ENCODE peak calls at places on chromosomes 4 and X, in nine cellular contexts. One of them, this sample, is unnamed.

GRCh38 chr4:44146516-44146915 is 302.1 kb downstream of the KCTD8 start:
- ATAC-seq in CD8-positive, alpha-beta T cell: no peak
- ATAC-seq in right cardiac atrium: no peak
- ATAC-seq in heart left ventricle: no peak
- ATAC-seq in PC-3: no peak
- ATAC-seq in upper lobe of left lung: no peak
- ATAC-seq in K562: no peak
- ATAC-seq in aorta: no peak
- ATAC-seq in HepG2: no peak
- ATAC-seq in this sample: no peak

GRCh38 chr4:53702334-53703266 is 111.3 kb upstream of the LNX1 start:
- ATAC-seq in CD8-positive, alpha-beta T cell: no peak
- ATAC-seq in right cardiac atrium: peak; percentile 97
- ATAC-seq in heart left ventricle: peak; percentile 96
- ATAC-seq in PC-3: peak; percentile 88
- ATAC-seq in upper lobe of left lung: peak; percentile 96
- ATAC-seq in K562: peak; percentile 53
- ATAC-seq in aorta: peak; percentile 92
- ATAC-seq in HepG2: peak; percentile 90
- ATAC-seq in this sample: peak; percentile 88

GRCh38 chr4:77710125-77710524 is 104.5 kb downstream of the CXCL13 start:
- ATAC-seq in CD8-positive, alpha-beta T cell: no peak
- ATAC-seq in right cardiac atrium: no peak
- ATAC-seq in heart left ventricle: no peak
- ATAC-seq in PC-3: no peak
- ATAC-seq in upper lobe of left lung: no peak
- ATAC-seq in K562: no peak
- ATAC-seq in aorta: no peak
- ATAC-seq in HepG2: peak; percentile 89
- ATAC-seq in this sample: no peak

GRCh38 chrX:116881961-116882360 is 419.2 kb upstream of the CT83 start:
- ATAC-seq in CD8-positive, alpha-beta T cell: no peak
- ATAC-seq in right cardiac atrium: no peak
- ATAC-seq in heart left ventricle: no peak
- ATAC-seq in PC-3: no peak
- ATAC-seq in upper lobe of left lung: no peak
- ATAC-seq in K562: no peak
- ATAC-seq in aorta: no peak
- ATAC-seq in HepG2: no peak
- ATAC-seq in this sample: no peak

GRCh38 chr4:57303012-57303751 is 193.0 kb upstream of the IGFBP7 start:
- ATAC-seq in CD8-positive, alpha-beta T cell: no peak
- ATAC-seq in right cardiac atrium: no peak
- ATAC-seq in heart left ventricle: peak; percentile 67
- ATAC-seq in PC-3: no peak
- ATAC-seq in upper lobe of left lung: no peak
- ATAC-seq in K562: no peak
- ATAC-seq in aorta: no peak
- ATAC-seq in HepG2: peak; percentile 54
- ATAC-seq in this sample: no peak

GRCh38 chr4:62023633-62024032 is 823.5 kb downstream of the ADGRL3 start:
- ATAC-seq in CD8-positive, alpha-beta T cell: no peak
- ATAC-seq in right cardiac atrium: no peak
- ATAC-seq in heart left ventricle: no peak
- ATAC-seq in PC-3: peak; percentile 97
- ATAC-seq in upper lobe of left lung: no peak
- ATAC-seq in K562: no peak
- ATAC-seq in aorta: no peak
- ATAC-seq in HepG2: no peak
- ATAC-seq in this sample: no peak

GRCh38 chr4:73193659-73194058 is 64.9 kb downstream of the ANKRD17 start:
- ATAC-seq in CD8-positive, alpha-beta T cell: no peak
- ATAC-seq in right cardiac atrium: no peak
- ATAC-seq in heart left ventricle: no peak
- ATAC-seq in PC-3: no peak
- ATAC-seq in upper lobe of left lung: no peak
- ATAC-seq in K562: peak; percentile 60
- ATAC-seq in aorta: no peak
- ATAC-seq in HepG2: no peak
- ATAC-seq in this sample: no peak

GRCh38 chr4:185263419-185263818 is 54.0 kb downstream of the SNX25 start:
- ATAC-seq in CD8-positive, alpha-beta T cell: no peak
- ATAC-seq in right cardiac atrium: no peak
- ATAC-seq in heart left ventricle: no peak
- ATAC-seq in PC-3: no peak
- ATAC-seq in upper lobe of left lung: no peak
- ATAC-seq in K562: no peak
- ATAC-seq in aorta: no peak
- ATAC-seq in HepG2: no peak
- ATAC-seq in this sample: no peak

GRCh38 chrX:118523920-118524319 is 28.3 kb downstream of the DOCK11 start:
- ATAC-seq in CD8-positive, alpha-beta T cell: peak; percentile 77
- ATAC-seq in right cardiac atrium: no peak
- ATAC-seq in heart left ventricle: no peak
- ATAC-seq in PC-3: no peak
- ATAC-seq in upper lobe of left lung: no peak
- ATAC-seq in K562: peak; percentile 57
- ATAC-seq in aorta: no peak
- ATAC-seq in HepG2: no peak
- ATAC-seq in this sample: no peak

GRCh38 chr4:127212269-127212580 is 420.5 kb upstream of the INTU start:
- ATAC-seq in CD8-positive, alpha-beta T cell: no peak
- ATAC-seq in right cardiac atrium: no peak
- ATAC-seq in heart left ventricle: peak; percentile 20
- ATAC-seq in PC-3: no peak
- ATAC-seq in upper lobe of left lung: peak; percentile 16
- ATAC-seq in K562: no peak
- ATAC-seq in aorta: peak; percentile 44
- ATAC-seq in HepG2: no peak
- ATAC-seq in this sample: no peak

GRCh38 chr4:150668824-150669223 is 86.9 kb downstream of the MAB21L2 start:
- ATAC-seq in CD8-positive, alpha-beta T cell: no peak
- ATAC-seq in right cardiac atrium: no peak
- ATAC-seq in heart left ventricle: no peak
- ATAC-seq in PC-3: no peak
- ATAC-seq in upper lobe of left lung: no peak
- ATAC-seq in K562: peak; percentile 74
- ATAC-seq in aorta: no peak
- ATAC-seq in HepG2: peak; percentile 57
- ATAC-seq in this sample: no peak

GRCh38 chr4:88439161-88439760 is 17.7 kb upstream of the HERC5 start:
- ATAC-seq in CD8-positive, alpha-beta T cell: no peak
- ATAC-seq in right cardiac atrium: no peak
- ATAC-seq in heart left ventricle: no peak
- ATAC-seq in PC-3: no peak
- ATAC-seq in upper lobe of left lung: no peak
- ATAC-seq in K562: no peak
- ATAC-seq in aorta: no peak
- ATAC-seq in HepG2: no peak
- ATAC-seq in this sample: no peak

GRCh38 chrX:17214962-17215361 is 160.0 kb upstream of the NHS start:
- ATAC-seq in CD8-positive, alpha-beta T cell: no peak
- ATAC-seq in right cardiac atrium: peak; percentile 43
- ATAC-seq in heart left ventricle: no peak
- ATAC-seq in PC-3: no peak
- ATAC-seq in upper lobe of left lung: no peak
- ATAC-seq in K562: no peak
- ATAC-seq in aorta: peak; percentile 50
- ATAC-seq in HepG2: no peak
- ATAC-seq in this sample: no peak

GRCh38 chrX:53683556-53684414 is 2.7 kb downstream of the HUWE1 start:
- ATAC-seq in CD8-positive, alpha-beta T cell: peak; percentile 78
- ATAC-seq in right cardiac atrium: peak; percentile 93
- ATAC-seq in heart left ventricle: peak; percentile 93
- ATAC-seq in PC-3: peak; percentile 70
- ATAC-seq in upper lobe of left lung: peak; percentile 94
- ATAC-seq in K562: peak; percentile 82
- ATAC-seq in aorta: peak; percentile 94
- ATAC-seq in HepG2: peak; percentile 75
- ATAC-seq in this sample: peak; percentile 89

GRCh38 chrX:13008851-13009250 is 33.9 kb downstream of the TMSB4X start:
- ATAC-seq in CD8-positive, alpha-beta T cell: no peak
- ATAC-seq in right cardiac atrium: no peak
- ATAC-seq in heart left ventricle: no peak
- ATAC-seq in PC-3: no peak
- ATAC-seq in upper lobe of left lung: no peak
- ATAC-seq in K562: no peak
- ATAC-seq in aorta: no peak
- ATAC-seq in HepG2: no peak
- ATAC-seq in this sample: no peak
- H3K4me1 ChIP-seq in CD8-positive, alpha-beta T cell: peaks cover 55% of the 10 kb centered on the region
- H3K4me1 ChIP-seq in right cardiac atrium: peaks cover 8% of the 10 kb centered on the region
- H3K4me1 ChIP-seq in heart left ventricle: peaks cover 5% of the 10 kb centered on the region
- H3K4me1 ChIP-seq in PC-3: peaks cover 63% of the 10 kb centered on the region
- H3K4me1 ChIP-seq in upper lobe of left lung: peaks cover 21% of the 10 kb centered on the region
- H3K4me1 ChIP-seq in K562: peaks cover 7% of the 10 kb centered on the region
- H3K4me1 ChIP-seq in aorta: peaks cover 3% of the 10 kb centered on the region
- H3K4me1 ChIP-seq in HepG2: peaks cover 8% of the 10 kb centered on the region
- H3K4me1 ChIP-seq in this sample: peaks cover 30% of the 10 kb centered on the region

GRCh38 chr4:43132010-43132582 is 239.6 kb downstream of the GRXCR1 start:
- ATAC-seq in CD8-positive, alpha-beta T cell: no peak
- ATAC-seq in right cardiac atrium: no peak
- ATAC-seq in heart left ventricle: no peak
- ATAC-seq in PC-3: peak; percentile 57
- ATAC-seq in upper lobe of left lung: no peak
- ATAC-seq in K562: no peak
- ATAC-seq in aorta: peak; percentile 68
- ATAC-seq in HepG2: peak; percentile 75
- ATAC-seq in this sample: no peak

GRCh38 chr4:43133566-43133965 is 241.1 kb downstream of the GRXCR1 start:
- ATAC-seq in CD8-positive, alpha-beta T cell: no peak
- ATAC-seq in right cardiac atrium: no peak
- ATAC-seq in heart left ventricle: no peak
- ATAC-seq in PC-3: peak; percentile 91
- ATAC-seq in upper lobe of left lung: no peak
- ATAC-seq in K562: no peak
- ATAC-seq in aorta: no peak
- ATAC-seq in HepG2: no peak
- ATAC-seq in this sample: no peak

GRCh38 chr4:43126595-43126994 is 234.1 kb downstream of the GRXCR1 start:
- ATAC-seq in CD8-positive, alpha-beta T cell: no peak
- ATAC-seq in right cardiac atrium: no peak
- ATAC-seq in heart left ventricle: no peak
- ATAC-seq in PC-3: no peak
- ATAC-seq in upper lobe of left lung: no peak
- ATAC-seq in K562: no peak
- ATAC-seq in aorta: no peak
- ATAC-seq in HepG2: no peak
- ATAC-seq in this sample: no peak

GRCh38 chr4:43130228-43131021 is 237.9 kb downstream of the GRXCR1 start:
- ATAC-seq in CD8-positive, alpha-beta T cell: no peak
- ATAC-seq in right cardiac atrium: no peak
- ATAC-seq in heart left ventricle: no peak
- ATAC-seq in PC-3: no peak
- ATAC-seq in upper lobe of left lung: no peak
- ATAC-seq in K562: no peak
- ATAC-seq in aorta: no peak
- ATAC-seq in HepG2: no peak
- ATAC-seq in this sample: no peak
- H3K27ac ChIP-seq in CD8-positive, alpha-beta T cell: no peak overlapping the region
- H3K27ac ChIP-seq in right cardiac atrium: no peak overlapping the region
- H3K27ac ChIP-seq in heart left ventricle: no peak overlapping the region
- H3K27ac ChIP-seq in PC-3: no peak overlapping the region
- H3K27ac ChIP-seq in upper lobe of left lung: no peak overlapping the region
- H3K27ac ChIP-seq in K562: no peak overlapping the region
- H3K27ac ChIP-seq in aorta: no peak overlapping the region
- H3K27ac ChIP-seq in HepG2: no peak overlapping the region
- H3K27ac ChIP-seq in this sample: no peak overlapping the region

GRCh38 chr4:6183740-6184139 is 16.6 kb downstream of the JAKMIP1 start:
- ATAC-seq in CD8-positive, alpha-beta T cell: no peak
- ATAC-seq in right cardiac atrium: no peak
- ATAC-seq in heart left ventricle: no peak
- ATAC-seq in PC-3: no peak
- ATAC-seq in upper lobe of left lung: no peak
- ATAC-seq in K562: no peak
- ATAC-seq in aorta: no peak
- ATAC-seq in HepG2: no peak
- ATAC-seq in this sample: no peak

GRCh38 chr4:6179362-6179761 is 21.0 kb downstream of the JAKMIP1 start:
- ATAC-seq in CD8-positive, alpha-beta T cell: peak; percentile 15
- ATAC-seq in right cardiac atrium: no peak
- ATAC-seq in heart left ventricle: no peak
- ATAC-seq in PC-3: no peak
- ATAC-seq in upper lobe of left lung: no peak
- ATAC-seq in K562: no peak
- ATAC-seq in aorta: no peak
- ATAC-seq in HepG2: no peak
- ATAC-seq in this sample: no peak

GRCh38 chr4:6180841-6181631 is 19.3 kb downstream of the JAKMIP1 start:
- ATAC-seq in CD8-positive, alpha-beta T cell: peak; percentile 74
- ATAC-seq in right cardiac atrium: no peak
- ATAC-seq in heart left ventricle: peak; percentile 26
- ATAC-seq in PC-3: no peak
- ATAC-seq in upper lobe of left lung: no peak
- ATAC-seq in K562: no peak
- ATAC-seq in aorta: no peak
- ATAC-seq in HepG2: no peak
- ATAC-seq in this sample: no peak

GRCh38 chr4:6184169-6184568 is 16.2 kb downstream of the JAKMIP1 start:
- ATAC-seq in CD8-positive, alpha-beta T cell: no peak
- ATAC-seq in right cardiac atrium: no peak
- ATAC-seq in heart left ventricle: no peak
- ATAC-seq in PC-3: no peak
- ATAC-seq in upper lobe of left lung: no peak
- ATAC-seq in K562: no peak
- ATAC-seq in aorta: no peak
- ATAC-seq in HepG2: no peak
- ATAC-seq in this sample: no peak

GRCh38 chr4:6182390-6183280 is 17.7 kb downstream of the JAKMIP1 start:
- ATAC-seq in CD8-positive, alpha-beta T cell: no peak
- ATAC-seq in right cardiac atrium: no peak
- ATAC-seq in heart left ventricle: no peak
- ATAC-seq in PC-3: no peak
- ATAC-seq in upper lobe of left lung: no peak
- ATAC-seq in K562: no peak
- ATAC-seq in aorta: no peak
- ATAC-seq in HepG2: no peak
- ATAC-seq in this sample: no peak
- H3K4me1 ChIP-seq in CD8-positive, alpha-beta T cell: peaks cover 57% of the 10 kb centered on the region
- H3K4me1 ChIP-seq in right cardiac atrium: no peaks in the 10 kb centered on the region
- H3K4me1 ChIP-seq in heart left ventricle: no peaks in the 10 kb centered on the region
- H3K4me1 ChIP-seq in PC-3: no peaks in the 10 kb centered on the region
- H3K4me1 ChIP-seq in upper lobe of left lung: no peaks in the 10 kb centered on the region
- H3K4me1 ChIP-seq in K562: no peaks in the 10 kb centered on the region
- H3K4me1 ChIP-seq in aorta: no peaks in the 10 kb centered on the region
- H3K4me1 ChIP-seq in HepG2: no peaks in the 10 kb centered on the region
- H3K4me1 ChIP-seq in this sample: no peaks in the 10 kb centered on the region

DNA sequence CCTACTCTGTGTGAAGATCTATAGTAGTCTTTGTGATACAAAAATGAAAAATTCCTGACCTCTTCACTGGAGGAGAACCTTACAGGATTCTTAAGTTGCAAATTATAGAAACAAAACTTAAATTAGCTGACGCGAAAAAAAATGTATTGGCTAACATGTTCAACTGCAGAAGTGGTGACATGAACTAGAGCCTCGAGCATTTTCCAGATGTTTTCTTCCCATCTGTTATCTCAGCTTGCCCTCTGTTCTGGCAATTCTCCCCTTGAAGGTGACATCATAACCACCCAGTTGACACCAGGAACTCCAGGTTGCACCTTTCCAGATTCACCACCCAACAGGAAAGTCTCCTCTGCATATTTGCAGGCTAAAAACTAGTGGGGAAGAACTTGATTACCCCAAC is 222.4 kb downstream of the KDR start:
- ATAC-seq in CD8-positive, alpha-beta T cell: no peak
- ATAC-seq in right cardiac atrium: no peak
- ATAC-seq in heart left ventricle: no peak
- ATAC-seq in PC-3: no peak
- ATAC-seq in upper lobe of left lung: no peak
- ATAC-seq in K562: no peak
- ATAC-seq in aorta: no peak
- ATAC-seq in HepG2: no peak
- ATAC-seq in this sample: no peak
- H3K27ac ChIP-seq in CD8-positive, alpha-beta T cell: no peak overlapping the region
- H3K27ac ChIP-seq in right cardiac atrium: no peak overlapping the region
- H3K27ac ChIP-seq in heart left ventricle: no peak overlapping the region
- H3K27ac ChIP-seq in PC-3: no peak overlapping the region
- H3K27ac ChIP-seq in upper lobe of left lung: no peak overlapping the region
- H3K27ac ChIP-seq in K562: no peak overlapping the region
- H3K27ac ChIP-seq in aorta: no peak overlapping the region
- H3K27ac ChIP-seq in HepG2: no peak overlapping the region
- H3K27ac ChIP-seq in this sample: no peak overlapping the region